ENCODE peak calls at places on chromosomes 3 and 15, in five cellular contexts. J, A, Q, W and G are unnamed samples.

GRCh38 chr15:32730677-32731654 is 13.2 kb downstream of the GREM1 start:
- DNase-seq in J (peak), A (peak), Q (no peak), W (no peak), G (peak)

GRCh38 chr15:71107501-71107815 is 7.8 kb upstream of the THSD4 start:
- DNase-seq in J (no peak), A (no peak), Q (no peak), W (no peak), G (no peak)

GRCh38 chr3:46517016-46517770 is 19.4 kb downstream of the RTP3 start:
- DNase-seq in J (peak), A (no peak), Q (no peak), W (no peak), G (peak)

GRCh38 chr3:182766108-182766507 is 27.2 kb upstream of the ATP11B start:
- DNase-seq in J (no peak), A (no peak), Q (no peak), W (no peak), G (no peak)

GRCh38 chr3:169432692-169433432 is 230.7 kb downstream of the MECOM start:
- DNase-seq in J (peak), A (no peak), Q (no peak), W (no peak), G (no peak)

GRCh38 chr3:8416965-8417364 is 84.7 kb upstream of the LMCD1 start:
- DNase-seq in J (peak), A (peak), Q (peak), W (no peak), G (peak)

GRCh38 chr3:152071924-152072323 is 196.8 kb upstream of the MBNL1 start:
- DNase-seq in J (peak), A (no peak), Q (peak), W (no peak), G (peak)

GRCh38 chr15:70669966-70670658 is 93.2 kb downstream of the UACA start:
- DNase-seq in J (no peak), A (peak), Q (no peak), W (no peak), G (no peak)

GRCh38 chr3:15654096-15654495 is 52.6 kb downstream of the BTD start:
- DNase-seq in J (no peak), A (no peak), Q (no peak), W (no peak), G (no peak)

GRCh38 chr3:100096866-100097265 is 17.4 kb downstream of the FILIP1L start:
- DNase-seq in J (no peak), A (no peak), Q (no peak), W (no peak), G (no peak)

GRCh38 chr15:31217566-31218270 is 108.9 kb upstream of the KLF13 start:
- DNase-seq in J (no peak), A (no peak), Q (no peak), W (no peak), G (no peak)

GRCh38 chr3:196336319-196337145 is 1.7 kb downstream of the TM4SF19 start:
- DNase-seq in J (no peak), A (no peak), Q (no peak), W (no peak), G (no peak)

GRCh38 chr15:51108933-51109550 is 14.3 kb upstream of the TNFAIP8L3 start:
- DNase-seq in J (peak), A (no peak), Q (no peak), W (peak), G (peak)

GRCh38 chr3:175655366-175655765 is 796.2 kb downstream of the NAALADL2 start:
- DNase-seq in J (no peak), A (no peak), Q (no peak), W (no peak), G (peak)

GRCh38 chr15:74787251-74788041 is 5.6 kb downstream of the CSK start:
- DNase-seq in J (peak), A (no peak), Q (peak), W (no peak), G (peak)

GRCh38 chr15:92637621-92638020 is 18.0 kb downstream of the FAM174B start:
- DNase-seq in J (no peak), A (peak), Q (no peak), W (no peak), G (no peak)

GRCh38 chr3:54536450-54536849 is 391.4 kb downstream of the LRTM1 start:
- DNase-seq in J (no peak), A (no peak), Q (no peak), W (no peak), G (no peak)

GRCh38 chr15:45251888-45252287 is at the start of gene SLC28A2:
- DNase-seq in J (no peak), A (no peak), Q (no peak), W (no peak), G (no peak)

GRCh38 chr15:48536681-48537091 is 108.8 kb downstream of the FBN1 start:
- DNase-seq in J (no peak), A (no peak), Q (no peak), W (no peak), G (peak)

GRCh38 chr3:5160926-5161858 is 26.3 kb upstream of the EDEM1 start:
- DNase-seq in J (peak), A (no peak), Q (no peak), W (no peak), G (peak)

GRCh38 chr3:168414149-168414548 is 318.4 kb upstream of the GOLIM4 start:
- DNase-seq in J (no peak), A (no peak), Q (no peak), W (no peak), G (no peak)

GRCh38 chr3:184336484-184337230 is 743 bp upstream of the FAM131A start:
- DNase-seq in J (peak), A (no peak), Q (peak), W (peak), G (peak)

GRCh38 chr3:123096701-123097100 is 29.9 kb downstream of the PDIA5 start:
- DNase-seq in J (no peak), A (peak), Q (peak), W (no peak), G (peak)

GRCh38 chr3:48804930-48805329 is 42.7 kb downstream of the PRKAR2A start:
- DNase-seq in J (no peak), A (no peak), Q (no peak), W (no peak), G (no peak)

GRCh38 chr3:39284457-39284881 is 4.6 kb upstream of the CX3CR1 start:
- DNase-seq in J (no peak), A (no peak), Q (no peak), W (no peak), G (peak)

GRCh38 chr3:10955694-10956453 is 36.7 kb upstream of the SLC6A1 start:
- DNase-seq in J (no peak), A (no peak), Q (no peak), W (peak), G (peak)

DNA sequence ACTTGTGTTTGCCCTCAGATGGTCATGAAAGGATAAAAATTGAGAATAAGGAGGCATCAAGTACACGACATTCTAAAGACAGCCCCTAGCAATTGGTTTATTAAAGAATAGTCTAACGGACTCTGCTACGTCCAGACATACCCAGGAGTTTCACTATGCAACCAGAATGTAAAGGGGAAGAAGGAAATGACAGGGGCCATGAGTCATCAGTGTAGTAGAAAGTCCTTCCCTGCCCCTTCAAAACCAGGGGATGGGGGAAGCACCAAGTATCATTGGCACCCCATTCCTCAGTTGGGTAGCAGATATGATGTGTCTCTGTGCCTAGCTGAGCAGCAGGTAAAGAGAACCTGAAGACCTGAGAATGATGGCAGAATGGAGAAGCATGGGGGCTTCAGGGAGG is 367.4 kb downstream of the IL20RB start:
- DNase-seq in J (no peak), A (no peak), Q (no peak), W (no peak), G (no peak)
- H3K4me3 ChIP-seq in J (no peak), A (no peak), Q (no peak), W (no peak), G (no peak)

DNA sequence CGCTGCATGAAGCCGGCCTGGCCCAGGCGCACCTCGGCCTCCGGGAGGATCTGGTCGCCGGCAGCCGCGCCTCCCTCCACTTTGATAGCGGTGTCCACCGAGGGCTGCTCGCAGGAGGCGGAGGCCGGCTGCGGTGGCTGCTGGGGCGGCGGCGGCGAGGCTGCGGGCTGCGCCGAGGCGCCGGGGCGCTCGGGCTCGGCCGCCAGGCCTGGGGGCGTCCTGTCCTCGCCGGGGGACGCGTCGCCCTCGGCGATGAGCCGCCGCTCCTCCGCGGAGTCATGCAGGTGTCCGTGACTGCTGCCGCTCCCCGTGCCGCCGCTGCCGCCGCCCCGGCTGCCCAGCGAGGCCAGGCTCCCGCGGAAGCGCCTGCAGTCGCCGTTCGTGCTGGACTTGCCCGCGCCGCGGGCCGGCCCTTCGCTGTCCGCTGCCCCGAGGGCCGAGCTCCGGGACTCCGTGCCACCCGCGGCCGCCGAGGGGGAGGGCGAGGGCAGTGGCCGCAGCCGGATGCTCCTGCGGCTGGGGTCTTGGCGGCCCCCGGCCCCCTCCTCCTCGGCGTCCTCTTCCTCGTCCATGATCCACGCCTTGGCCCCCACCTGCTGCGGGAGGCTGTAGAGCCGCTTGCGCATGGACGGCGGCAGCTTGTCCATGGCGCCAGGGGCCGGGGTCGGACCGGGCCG is 996 bp downstream of the HCN4 start:
- DNase-seq in J (no peak), A (no peak), Q (no peak), W (no peak), G (no peak)
- H3K4me3 ChIP-seq in J (no peak), A (peak), Q (peak), W (peak), G (no peak)

DNA sequence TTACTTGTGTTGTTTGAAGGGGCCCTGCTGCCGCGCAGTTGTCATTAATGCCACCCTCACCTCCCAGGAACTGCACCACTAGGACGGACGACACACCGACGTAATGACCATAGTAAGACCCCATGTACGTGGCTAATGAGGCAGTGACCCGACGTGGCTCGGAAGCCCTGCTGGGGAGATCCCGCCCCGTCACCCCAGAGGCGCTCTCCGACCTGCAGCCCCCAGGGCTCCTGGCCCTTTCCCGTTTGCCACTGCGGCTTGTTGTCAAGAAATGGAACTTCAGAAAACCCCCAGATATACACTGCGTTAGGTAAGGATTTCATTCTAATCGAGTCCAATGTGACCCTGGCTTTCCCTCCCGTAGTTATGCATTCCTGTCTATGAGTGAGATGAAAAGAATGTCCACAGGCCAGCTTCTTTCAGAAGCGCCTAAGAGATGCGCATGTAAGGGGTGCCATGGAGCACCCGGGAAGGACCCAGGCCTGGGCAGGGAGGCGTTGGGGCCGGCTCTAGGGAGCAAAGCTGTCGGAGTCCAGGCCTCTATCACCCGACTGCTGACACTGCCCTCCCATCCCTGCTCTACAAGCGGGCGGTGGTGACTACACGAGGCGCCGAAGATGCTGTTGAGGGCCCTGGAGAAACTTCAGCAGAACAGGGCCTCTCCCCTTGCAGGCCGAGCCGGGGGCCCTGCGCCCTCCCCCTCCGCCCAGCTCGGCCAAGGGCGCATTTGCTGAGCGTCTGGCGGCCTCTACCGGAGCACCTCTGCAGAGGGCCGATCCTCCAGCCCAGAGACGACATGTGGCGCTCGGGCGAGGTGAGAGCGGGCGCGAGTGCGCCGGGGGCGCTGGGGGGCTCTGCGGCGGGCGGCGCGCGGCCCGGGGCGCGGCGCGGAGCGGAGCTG is at the start of gene GABRA5:
- DNase-seq in J (no peak), A (peak), Q (no peak), W (no peak), G (peak)
- H3K4me3 ChIP-seq in J (no peak), A (no peak), Q (no peak), W (no peak), G (no peak)

GRCh38 chr3:188581791-188582190 is 427.8 kb downstream of the LPP start:
- DNase-seq in J (no peak), A (peak), Q (no peak), W (no peak), G (no peak)

GRCh38 chr3:188584162-188584529 is 430.2 kb downstream of the LPP start:
- DNase-seq in J (peak), A (no peak), Q (peak), W (peak), G (peak)

GRCh38 chr3:188583476-188584161 is 429.7 kb downstream of the LPP start:
- DNase-seq in J (peak), A (no peak), Q (no peak), W (no peak), G (peak)

GRCh38 chr3:188581365-188581764 is 427.4 kb downstream of the LPP start:
- DNase-seq in J (no peak), A (no peak), Q (no peak), W (no peak), G (no peak)

DNA sequence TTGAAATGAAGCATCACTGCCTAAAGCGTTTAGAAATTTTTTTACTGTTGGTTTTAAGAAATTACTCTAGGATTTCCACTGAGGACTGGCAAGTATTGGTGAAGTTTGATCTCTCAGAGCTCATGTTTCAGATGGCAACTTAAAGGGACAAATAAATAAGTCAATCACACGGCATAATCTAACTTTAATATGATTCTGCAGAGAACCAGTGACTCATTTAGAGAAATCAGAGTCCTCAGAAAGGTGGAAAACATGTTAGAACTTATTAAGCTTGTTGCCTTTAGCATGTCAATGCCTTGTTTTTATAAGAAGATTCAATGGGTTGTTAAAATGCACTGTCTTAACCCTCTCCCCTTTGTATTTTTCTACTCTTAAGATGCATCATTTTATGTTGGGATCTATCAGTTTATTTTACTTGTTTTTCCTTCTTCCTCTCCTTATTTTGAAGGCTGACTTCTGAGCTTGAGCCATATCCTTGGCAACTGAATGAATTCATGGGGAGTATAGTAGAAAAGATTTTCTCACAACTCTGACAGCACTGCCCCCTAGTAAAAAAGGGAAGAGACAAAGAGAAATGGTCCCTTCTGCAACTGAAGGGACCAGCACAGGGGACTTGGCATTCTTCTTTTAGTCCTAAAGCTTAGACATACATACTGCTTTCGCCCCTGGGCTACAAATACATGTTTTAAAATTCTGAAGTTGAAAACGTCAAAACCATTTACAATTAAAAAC is 431.2 kb downstream of the LPP start:
- DNase-seq in J (peak), A (no peak), Q (no peak), W (no peak), G (peak)
- H3K4me3 ChIP-seq in J (peak), A (no peak), Q (peak), W (peak), G (no peak)